ENCODE peak calls at places on chromosomes 12 and 14, in eight cellular contexts. X is prostate gland; P is CD8-positive, alpha-beta memory T cell; R is iPS DF 6.9; I is PC-3; A is naive thymus-derived CD4-positive, alpha-beta T cell; E is tibial artery; S is mammary epithelial cell. U is an unnamed sample.

GRCh38 chr14:61730756-61731373 is 31.4 kb upstream of the SNAPC1 start:
- DNase-seq in A (peak; percentile 50), E (no peak), I (peak; percentile 68), X (no peak), R (no peak), S (no peak), P (peak; percentile 28), U (no peak)

GRCh38 chr12:85531345-85531744 is 251.3 kb downstream of the ALX1 start:
- DNase-seq in P (no peak), A (no peak), E (no peak), X (no peak), S (no peak), R (no peak), I (no peak), U (no peak)

GRCh38 chr12:41034686-41035085 is 153.4 kb upstream of the PDZRN4 start:
- DNase-seq in S (peak; percentile 62), I (no peak), A (no peak), P (no peak), E (no peak), R (no peak), X (no peak), U (no peak)

GRCh38 chr12:51240971-51241370 is 2.3 kb downstream of the DAZAP2 start:
- DNase-seq in X (no peak), I (peak; percentile 12), A (no peak), P (no peak), S (peak; percentile 31), R (no peak), E (no peak), U (no peak)

GRCh38 chr12:3257411-3257810 is 180.2 kb downstream of the TSPAN9 start:
- DNase-seq in A (no peak), I (no peak), P (no peak), R (no peak), E (no peak), X (no peak), S (no peak), U (no peak)

GRCh38 chr12:75759842-75760260 is 248.4 kb upstream of the KRR1 start:
- DNase-seq in I (peak; percentile 87), X (no peak), P (no peak), R (no peak), E (no peak), A (no peak), S (peak; percentile 95), U (peak; percentile 67)

GRCh38 chr12:26198742-26199141 is 3.4 kb downstream of the SSPN start:
- DNase-seq in R (no peak), X (no peak), I (peak; percentile 78), A (no peak), E (no peak), S (peak; percentile 51), P (no peak), U (no peak)

GRCh38 chr12:124685689-124685993 is 118.2 kb upstream of the NCOR2 start:
- DNase-seq in P (no peak), A (no peak), E (no peak), S (peak; percentile 39), I (no peak), X (no peak), R (no peak), U (no peak)

GRCh38 chr12:32706337-32707024 is 27.4 kb downstream of the DNM1L start:
- DNase-seq in A (no peak), X (no peak), S (no peak), P (no peak), I (no peak), R (no peak), E (no peak), U (no peak)

GRCh38 chr14:56004807-56005579 is 113.2 kb upstream of the PELI2 start:
- DNase-seq in I (no peak), E (no peak), A (peak; percentile 36), P (peak; percentile 44), S (no peak), R (peak; percentile 13), X (no peak), U (no peak)

GRCh38 chr14:61485670-61486069 is 164.3 kb downstream of the PRKCH start:
- DNase-seq in E (no peak), A (no peak), S (no peak), I (no peak), P (no peak), R (no peak), X (no peak), U (no peak)

GRCh38 chr12:3294481-3294911 is 196.5 kb upstream of the PRMT8 start:
- DNase-seq in R (no peak), P (no peak), X (no peak), E (no peak), A (no peak), S (no peak), I (no peak), U (no peak)

DNA sequence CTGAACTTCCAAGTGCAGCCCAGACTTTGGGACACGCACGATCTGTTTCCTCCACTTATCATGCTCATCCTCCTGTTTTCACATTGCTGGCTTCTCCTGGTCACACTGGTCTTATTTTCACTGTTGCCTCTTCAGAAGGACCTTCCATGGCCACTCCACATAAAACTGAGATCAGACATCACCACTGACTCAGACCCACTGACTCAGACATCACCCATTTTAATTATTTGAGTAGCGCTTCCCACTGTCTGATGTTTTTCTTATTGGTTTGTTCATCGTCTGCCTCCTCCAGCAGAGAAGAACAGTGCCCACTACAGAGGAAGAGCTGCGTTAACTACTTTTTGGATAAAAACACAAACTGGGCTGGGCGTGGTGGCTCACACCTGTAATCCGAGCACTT is 270.5 kb upstream of the PWP1 start:
- DNase-seq in I (peak; percentile 83), R (no peak), X (no peak), E (no peak), P (no peak), A (no peak), S (peak; percentile 74), U (no peak)
- H3K27ac ChIP-seq in I (no peak overlapping the region), R (no peak overlapping the region), X (no peak overlapping the region), E (no peak overlapping the region), P (no peak overlapping the region), A (no peak overlapping the region), S (no peak overlapping the region), U (no peak overlapping the region)

DNA sequence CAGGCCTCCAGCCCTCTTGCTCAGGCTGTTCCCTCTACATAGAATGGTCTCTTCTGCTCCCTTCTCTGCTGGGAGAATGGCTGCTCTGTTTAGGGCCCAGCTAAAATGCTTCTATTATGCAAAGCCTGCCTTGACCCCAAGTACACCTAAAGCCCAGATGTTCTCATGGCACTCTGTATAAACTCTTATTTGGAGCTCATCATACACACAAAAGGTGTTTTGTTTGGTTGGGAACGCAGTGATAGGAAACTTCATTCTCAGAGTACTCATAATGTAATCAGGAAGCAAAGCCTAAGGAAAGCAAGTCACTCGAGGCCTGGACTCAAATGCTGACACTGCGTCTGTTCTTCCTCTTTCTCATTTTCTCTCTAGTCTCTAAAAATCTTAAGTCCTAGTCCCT is 38.2 kb upstream of the SYCP3 start:
- DNase-seq in A (no peak), P (no peak), X (no peak), R (no peak), I (no peak), E (no peak), S (no peak), U (no peak)
- H3K27ac ChIP-seq in A (no peak overlapping the region), P (no peak overlapping the region), X (no peak overlapping the region), R (no peak overlapping the region), I (no peak overlapping the region), E (no peak overlapping the region), S (no peak overlapping the region), U (no peak overlapping the region)

GRCh38 chr14:89251066-89251465 is 166.0 kb downstream of the FOXN3 start:
- DNase-seq in S (peak; percentile 29), P (no peak), I (no peak), R (no peak), X (no peak), E (no peak), A (no peak), U (no peak)
- H3K27ac ChIP-seq in S (no peak overlapping the region), P (no peak overlapping the region), I (no peak overlapping the region), R (no peak overlapping the region), X (no peak overlapping the region), E (no peak overlapping the region), A (no peak overlapping the region), U (no peak overlapping the region)

DNA sequence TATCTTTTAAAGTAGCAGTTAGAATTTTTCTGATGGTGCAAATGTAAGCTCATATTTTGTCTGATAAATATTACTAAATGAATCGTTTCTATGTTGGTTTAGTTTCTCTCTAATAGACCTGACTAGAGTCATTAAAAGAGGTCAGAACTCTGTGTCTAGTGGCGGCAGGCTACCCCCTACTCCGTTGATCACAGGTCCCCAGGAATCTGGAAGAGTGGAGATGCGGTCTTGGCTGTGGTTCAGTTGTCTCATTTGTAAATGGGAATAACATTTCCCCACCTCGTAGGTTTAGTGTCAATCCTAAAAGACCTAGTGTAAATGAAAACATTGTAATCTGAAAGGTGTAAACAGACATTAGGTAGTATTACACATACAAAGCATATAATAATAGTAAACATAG is 4.7 kb upstream of the FOXJ2 start:
- DNase-seq in X (no peak), I (no peak), E (no peak), P (no peak), S (no peak), A (no peak), R (no peak), U (no peak)
- H3K27ac ChIP-seq in X (no peak overlapping the region), I (no peak overlapping the region), E (no peak overlapping the region), P (peak overlapping the region; percentile 99), S (no peak overlapping the region), A (peak overlapping the region; percentile 99), R (no peak overlapping the region), U (peak overlapping the region; percentile 98)

DNA sequence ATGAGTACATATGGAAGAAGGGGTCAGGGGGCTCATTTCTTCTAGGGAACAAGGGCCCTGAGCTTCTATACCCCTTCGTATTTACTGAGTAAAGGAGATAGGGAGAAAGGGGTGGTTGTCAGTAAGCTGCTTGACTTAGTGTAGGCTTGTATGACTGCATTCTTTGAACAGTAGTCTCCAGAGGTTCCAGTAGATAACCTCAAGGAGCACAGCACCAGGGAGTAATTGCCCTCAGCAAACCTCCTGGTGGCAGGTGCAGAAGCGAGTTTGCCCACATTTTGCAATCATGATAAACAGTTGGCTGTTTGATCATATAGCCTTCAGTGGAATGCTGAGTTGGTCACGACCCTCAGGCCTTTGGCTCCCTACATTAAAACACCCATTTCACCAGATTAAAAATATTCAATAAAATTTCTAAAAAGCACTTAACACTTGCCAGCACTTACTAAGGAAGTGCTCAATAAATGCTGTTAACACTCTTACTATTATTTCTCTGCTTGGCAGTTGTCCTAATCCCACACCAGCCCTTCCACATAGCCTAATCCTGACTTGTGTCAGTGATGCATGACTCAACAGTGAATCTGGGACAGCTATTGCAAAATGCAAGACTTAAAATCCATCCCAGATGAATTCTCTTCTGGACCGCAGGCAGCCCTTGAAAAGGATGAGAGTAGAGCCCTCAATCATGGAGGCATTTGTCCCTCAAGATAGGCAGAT is 3.7 kb upstream of the DHRS4L2 start:
- DNase-seq in X (no peak), R (no peak), I (peak; percentile 48), A (no peak), P (no peak), E (no peak), S (peak; percentile 70), U (peak; percentile 44)
- H3K27ac ChIP-seq in X (no peak overlapping the region), R (no peak overlapping the region), I (no peak overlapping the region), A (no peak overlapping the region), P (no peak overlapping the region), E (no peak overlapping the region), S (no peak overlapping the region), U (no peak overlapping the region)

DNA sequence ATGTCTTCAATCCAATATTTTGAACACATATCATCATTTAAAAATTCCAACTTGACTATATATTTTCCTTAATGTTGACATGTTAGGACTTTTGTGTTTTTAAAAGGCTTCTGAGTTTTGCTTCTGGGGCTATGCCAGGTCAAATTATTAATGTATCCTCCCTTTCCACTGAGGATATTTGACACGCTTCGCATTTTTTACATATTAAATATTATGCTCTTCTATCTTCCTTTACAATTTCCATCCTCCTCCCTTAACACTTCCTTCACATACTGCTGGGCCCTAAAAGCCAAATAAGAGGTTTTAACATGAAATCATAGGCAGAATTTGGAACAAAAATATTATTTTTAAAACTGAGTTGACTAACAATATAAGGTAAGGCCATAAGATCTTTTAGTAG is 20.5 kb downstream of the RERG start:
- DNase-seq in P (no peak), A (no peak), E (no peak), S (no peak), I (no peak), R (no peak), X (no peak), U (no peak)
- H3K27ac ChIP-seq in P (no peak overlapping the region), A (no peak overlapping the region), E (peak overlapping the region; percentile 53), S (no peak overlapping the region), I (no peak overlapping the region), R (no peak overlapping the region), X (no peak overlapping the region), U (no peak overlapping the region)